ENCODE peak calls at places on chromosome 17, in five cellular contexts. W, K, G, U and F are unnamed samples.

GRCh38 chr17:2076461-2076984 is 21.6 kb downstream of the HIC1 start:
- DNase-seq in K (no peak), W (no peak), U (no peak), G (no peak), F (no peak)

GRCh38 chr17:6749519-6749918 is 6.3 kb upstream of the XAF1 start:
- DNase-seq in K (no peak), G (no peak), U (no peak), W (no peak), F (no peak)

GRCh38 chr17:79438936-79439335 is 171.9 kb downstream of the RBFOX3 start:
- DNase-seq in G (no peak), W (no peak), K (no peak), U (no peak), F (no peak)

GRCh38 chr17:11389583-11389982 is 148.6 kb downstream of the SHISA6 start:
- DNase-seq in W (no peak), G (no peak), K (no peak), U (no peak), F (no peak)

GRCh38 chr17:28396635-28397239 is 9.3 kb downstream of the SLC46A1 start:
- DNase-seq in G (no peak), K (no peak), U (no peak), W (no peak), F (no peak)

GRCh38 chr17:78045316-78045715 is 83.2 kb downstream of the TMC6 start:
- DNase-seq in W (no peak), G (no peak), K (no peak), U (no peak), F (no peak)

GRCh38 chr17:34715504-34715903 is 136.1 kb downstream of the TMEM132E start:
- DNase-seq in W (no peak), U (no peak), G (no peak), K (no peak), F (no peak)

GRCh38 chr17:28818705-28819295 is 23.8 kb downstream of the FAM222B start:
- DNase-seq in W (no peak), U (no peak), G (no peak), K (no peak), F (no peak)

GRCh38 chr17:6303664-6304063 is 131.3 kb downstream of the AIPL1 start:
- DNase-seq in K (no peak), U (peak), W (peak), G (no peak), F (peak)

GRCh38 chr17:77391668-77392375 is 251.1 kb downstream of the SEC14L1 start:
- DNase-seq in K (no peak), W (no peak), G (peak), U (peak), F (peak)

GRCh38 chr17:46976626-46977270 is 2.3 kb downstream of the RPRML start:
- DNase-seq in K (peak), U (peak), W (no peak), G (no peak), F (no peak)